ENCODE peak calls at places on chromosomes 16 and 17, in five cellular contexts. K is neuronal stem cell; E is fibroblast of lung; V is CD8-positive, alpha-beta T cell; M is PC-3. W is an unnamed sample. For H3K4me1, the result is how much of the 10 kb centered on the place peaks cover.

GRCh38 chr17:34384822-34385605 is 22.0 kb upstream of the CCL1 start:
- DNase-seq in V (no peak), E (no peak), M (no peak), K (no peak), W (no peak)

GRCh38 chr17:2724783-2725164 is 13.2 kb upstream of the CLUH start:
- DNase-seq in E (peak), K (peak), V (no peak), M (peak), W (peak)

GRCh38 chr17:73307130-73307529 is 4.7 kb downstream of the CDC42EP4 start:
- DNase-seq in V (no peak), E (no peak), K (no peak), M (peak), W (peak)

GRCh38 chr17:49887744-49888360 is 40.0 kb upstream of the TAC4 start:
- DNase-seq in M (peak), K (no peak), V (no peak), E (no peak), W (no peak)

GRCh38 chr17:60087882-60088669 is 9.4 kb upstream of the HEATR6 start:
- DNase-seq in K (no peak), E (peak), V (no peak), M (peak), W (peak)

GRCh38 chr16:12060751-12061150 is 84.2 kb downstream of the SNX29 start:
- DNase-seq in V (no peak), E (no peak), K (no peak), M (no peak), W (no peak)

GRCh38 chr17:18877104-18877503 is 19.2 kb downstream of the PRPSAP2 start:
- DNase-seq in K (no peak), E (peak), M (peak), V (no peak), W (no peak)

GRCh38 chr16:54931041-54931756 is 534 bp downstream of the IRX5 start:
- DNase-seq in K (peak), V (no peak), E (peak), M (no peak), W (no peak)

GRCh38 chr17:3973498-3974137 is 9.4 kb upstream of the ATP2A3 start:
- DNase-seq in M (no peak), V (no peak), E (no peak), K (no peak), W (no peak)

GRCh38 chr16:85527767-85528297 is 85.3 kb upstream of the GSE1 start:
- DNase-seq in M (no peak), E (no peak), K (no peak), V (no peak), W (no peak)

GRCh38 chr16:12063004-12063395 is 86.5 kb downstream of the SNX29 start:
- DNase-seq in E (no peak), K (no peak), M (no peak), V (no peak), W (no peak)

GRCh38 chr16:11386791-11387546 is 41.7 kb downstream of the RMI2 start:
- DNase-seq in V (no peak), E (no peak), K (peak), M (no peak), W (no peak)

GRCh38 chr16:55572439-55572838 is 6.0 kb downstream of the CAPNS2 start:
- DNase-seq in K (no peak), V (no peak), M (no peak), E (no peak), W (no peak)

GRCh38 chr17:39283896-39284295 is 58.2 kb upstream of the STAC2 start:
- DNase-seq in V (no peak), E (no peak), M (no peak), K (no peak), W (no peak)

GRCh38 chr17:8125196-8125946 is 1.5 kb upstream of the HES7 start:
- DNase-seq in E (peak), M (peak), V (peak), K (peak), W (peak)

GRCh38 chr17:48605409-48605864 is 651 bp upstream of the HOXB6 start:
- DNase-seq in V (no peak), E (no peak), M (no peak), K (no peak), W (no peak)

GRCh38 chr17:48606892-48607241 is 2.1 kb upstream of the HOXB6 start:
- DNase-seq in M (no peak), V (no peak), E (no peak), K (no peak), W (no peak)

GRCh38 chr17:48604770-48605329 is at the start of gene HOXB6:
- DNase-seq in M (peak), E (no peak), V (no peak), K (no peak), W (no peak)

GRCh38 chr17:48603959-48604769 is 622 bp downstream of the HOXB6 start:
- DNase-seq in E (no peak), V (no peak), M (peak), K (no peak), W (no peak)

GRCh38 chr17:48605991-48606891 is 1.5 kb upstream of the HOXB6 start:
- DNase-seq in E (no peak), M (no peak), V (no peak), K (no peak), W (no peak)
- H3K4me3 ChIP-seq in E (no peak), M (no peak), V (no peak), K (no peak), W (no peak)

DNA sequence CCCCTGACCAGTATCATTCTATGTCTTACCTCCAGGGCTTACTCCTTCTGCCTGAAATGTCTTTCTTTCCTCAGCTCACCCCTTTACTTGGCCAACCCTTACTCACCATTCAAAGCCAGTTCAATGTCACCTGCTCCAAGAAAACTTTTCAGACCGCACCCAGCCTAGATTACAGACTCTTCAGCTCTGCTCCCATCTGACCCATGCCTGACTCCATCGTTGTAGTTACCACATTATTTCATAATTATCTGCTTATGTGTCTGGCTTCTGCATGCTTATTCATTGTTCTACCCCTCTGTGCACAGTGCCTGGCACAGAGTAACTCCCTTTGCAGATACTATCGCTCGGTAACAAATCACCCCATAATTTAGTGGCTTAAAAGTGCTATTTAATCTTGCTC is 62.5 kb upstream of the TOB1 start:
- DNase-seq in V (no peak), E (no peak), M (no peak), K (no peak), W (no peak)
- H3K4me1 ChIP-seq in V (under half), E (under half), M (under half), K (under half), W (under half)

GRCh38 chr17:6893382-6894205 is 62.1 kb upstream of the TEKT1 start:
- DNase-seq in V (no peak), M (no peak), K (no peak), E (no peak), W (no peak)
- H3K4me3 ChIP-seq in V (no peak), M (no peak), K (no peak), E (no peak), W (no peak)

DNA sequence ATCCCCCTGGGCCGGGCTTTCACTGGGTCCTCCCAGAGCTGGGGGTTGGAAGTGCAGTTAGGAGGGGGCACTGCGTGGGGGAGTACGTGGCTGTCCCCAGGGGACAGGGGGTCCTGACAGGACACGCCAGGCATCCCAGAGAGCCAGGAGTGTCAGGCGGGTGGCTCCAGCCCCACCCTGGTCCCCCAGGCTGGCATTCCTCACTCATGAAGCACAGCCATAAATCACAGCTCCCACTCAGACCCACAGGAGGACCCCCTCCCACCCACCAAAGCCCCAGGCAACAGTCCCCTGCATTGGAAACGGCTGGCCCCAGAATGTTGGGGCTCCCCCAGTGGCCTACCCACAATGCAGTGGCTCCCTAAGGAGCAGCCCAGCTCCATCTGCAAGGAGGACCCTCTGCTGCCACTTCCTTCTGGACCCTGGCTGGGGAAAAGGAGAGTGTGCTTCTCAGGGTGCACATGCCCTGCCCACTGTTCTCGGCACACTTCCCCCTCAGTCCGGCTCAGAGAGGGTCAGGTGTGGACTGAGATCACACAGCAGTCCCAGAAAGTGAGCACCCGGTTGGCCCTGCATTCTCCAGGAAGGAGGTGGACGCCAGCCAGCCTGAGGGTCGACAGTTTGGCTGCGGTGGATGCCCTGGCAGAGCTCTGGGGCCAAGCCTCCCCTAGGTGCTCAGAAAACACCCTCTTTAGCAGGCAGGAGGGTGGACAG is 7.3 kb upstream of the FOXN1 start:
- DNase-seq in M (no peak), E (no peak), V (no peak), K (no peak), W (no peak)
- H3K4me1 ChIP-seq in M (under half), E (under half), V (under half), K (under half), W (under half)

GRCh38 chr16:88338111-88338510 is 44.6 kb upstream of the ZNF469 start:
- DNase-seq in K (no peak), M (no peak), E (no peak), V (no peak), W (no peak)

GRCh38 chr16:88335150-88335685 is 47.5 kb upstream of the ZNF469 start:
- DNase-seq in E (peak), K (no peak), V (no peak), M (no peak), W (no peak)

GRCh38 chr16:88338896-88339295 is 43.9 kb upstream of the ZNF469 start:
- DNase-seq in K (no peak), M (no peak), E (no peak), V (no peak), W (no peak)

GRCh38 chr16:88337021-88337420 is 45.7 kb upstream of the ZNF469 start:
- DNase-seq in K (no peak), E (peak), M (no peak), V (no peak), W (no peak)

GRCh38 chr16:88337538-88337937 is 45.2 kb upstream of the ZNF469 start:
- DNase-seq in V (no peak), M (no peak), K (no peak), E (no peak), W (no peak)
- H3K4me3 ChIP-seq in V (no peak), M (no peak), K (no peak), E (no peak), W (no peak)

DNA sequence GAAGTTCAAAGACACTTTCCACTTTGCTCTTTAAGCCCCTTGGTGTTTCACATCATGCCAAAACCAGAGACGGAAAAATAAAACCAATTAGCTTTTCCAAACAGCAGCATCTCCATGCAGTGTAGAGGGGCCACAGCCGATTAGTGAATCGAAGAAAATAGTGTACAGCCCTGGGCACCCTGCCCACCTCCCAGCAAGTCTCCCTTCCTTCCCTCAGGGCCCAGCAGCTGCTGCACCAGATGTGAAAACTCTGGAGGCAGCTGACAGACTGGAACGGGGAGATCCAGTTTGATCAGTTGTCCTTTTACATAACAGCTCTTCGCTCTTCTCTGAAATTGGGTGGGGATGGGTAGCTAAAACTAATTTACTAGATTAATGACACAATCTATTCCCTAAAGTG is 19.3 kb downstream of the TMEM11 start:
- DNase-seq in K (no peak), V (no peak), M (no peak), E (no peak), W (no peak)
- H3K4me1 ChIP-seq in K (under half), V (under half), M (under half), E (under half), W (under half)

GRCh38 chr17:57959929-57960328 is 4.7 kb upstream of the CUEDC1 start:
- DNase-seq in V (no peak), E (no peak), M (no peak), K (no peak), W (no peak)
- H3K4me3 ChIP-seq in V (no peak), E (no peak), M (no peak), K (no peak), W (no peak)